ENCODE peak calls at places on chromosomes 5 and 9, in ten cellular contexts. Y is CD14-positive monocyte, O is lung, R is cardiac muscle cell, H is AG09309, L is HL-60, V is ovary, E is GM23338, A is HCT116, J is hepatocyte. Z is an unnamed sample.
A peak's percentile ranks its signal among the peaks of the same experiment; 100 is the strongest.

GRCh38 chr9:92295827-92296258 is 2.3 kb upstream of the IARS1 start:
- DNase-seq in J (peak; percentile 28), L (peak; percentile 48), E (peak; percentile 24), R (no peak), H (no peak), O (no peak), A (no peak), Y (no peak), V (no peak), Z (no peak)

GRCh38 chr9:137313956-137314560 is 12.0 kb upstream of the NRARP start:
- DNase-seq in O (no peak), Y (no peak), A (no peak), E (no peak), L (no peak), J (no peak), R (no peak), H (no peak), V (no peak), Z (no peak)

GRCh38 chr5:132424167-132424935 is 54.8 kb downstream of the SLC22A5 start:
- DNase-seq in H (no peak), A (no peak), J (peak; percentile 2), V (no peak), L (no peak), E (no peak), Y (no peak), R (no peak), O (no peak), Z (no peak)

GRCh38 chr9:136687721-136688223 is 515 bp upstream of the AGPAT2 start:
- DNase-seq in O (peak; percentile 69), V (no peak), A (no peak), Y (no peak), L (no peak), R (no peak), E (no peak), H (no peak), J (no peak), Z (no peak)

GRCh38 chr9:92561374-92562329 is 25.9 kb upstream of the ECM2 start:
- DNase-seq in E (no peak), A (no peak), H (peak; percentile 59), O (no peak), R (peak; percentile 24), L (no peak), V (no peak), Y (no peak), J (no peak), Z (no peak)

GRCh38 chr5:82365744-82366228 is 87.6 kb upstream of the RPS23 start:
- DNase-seq in V (no peak), E (no peak), R (peak; percentile 76), Y (no peak), A (peak; percentile 89), H (no peak), L (no peak), J (peak; percentile 70), O (no peak), Z (no peak)

GRCh38 chr9:801399-802071 is 40.0 kb upstream of the DMRT1 start:
- DNase-seq in A (no peak), E (no peak), H (no peak), O (no peak), J (no peak), L (no peak), R (peak; percentile 78), Y (no peak), V (no peak), Z (no peak)

GRCh38 chr5:134533115-134533815 is 7.8 kb downstream of the JADE2 start:
- DNase-seq in L (no peak), H (no peak), O (no peak), J (no peak), E (no peak), V (peak; percentile 64), A (no peak), R (peak; percentile 75), Y (no peak), Z (no peak)

GRCh38 chr9:89661956-89662717 is 57.3 kb downstream of the GADD45G start:
- DNase-seq in V (peak; percentile 99), Y (peak; percentile 80), L (peak; percentile 24), R (peak; percentile 98), J (peak; percentile 96), E (peak; percentile 94), O (peak; percentile 98), A (peak; percentile 35), H (peak; percentile 4), Z (peak; percentile 92)

GRCh38 chr5:108084105-108084504 is 297.8 kb downstream of the FBXL17 start:
- DNase-seq in Y (no peak), L (no peak), E (no peak), O (no peak), A (no peak), R (no peak), J (no peak), V (no peak), H (no peak), Z (no peak)

GRCh38 chr5:82849885-82850284 is 227.3 kb downstream of the TMEM167A start:
- DNase-seq in V (no peak), O (no peak), A (no peak), L (no peak), E (no peak), R (no peak), Y (no peak), H (no peak), J (no peak), Z (no peak)

GRCh38 chr9:118276784-118277183 is 572.6 kb downstream of the TLR4 start:
- DNase-seq in L (no peak), E (peak; percentile 31), O (no peak), H (no peak), A (no peak), R (no peak), Y (no peak), J (no peak), V (no peak), Z (no peak)

GRCh38 chr5:154784856-154785255 is 29.7 kb downstream of the LARP1 start:
- DNase-seq in Y (no peak), V (no peak), L (no peak), H (no peak), R (no peak), E (no peak), J (no peak), O (no peak), A (no peak), Z (no peak)

DNA sequence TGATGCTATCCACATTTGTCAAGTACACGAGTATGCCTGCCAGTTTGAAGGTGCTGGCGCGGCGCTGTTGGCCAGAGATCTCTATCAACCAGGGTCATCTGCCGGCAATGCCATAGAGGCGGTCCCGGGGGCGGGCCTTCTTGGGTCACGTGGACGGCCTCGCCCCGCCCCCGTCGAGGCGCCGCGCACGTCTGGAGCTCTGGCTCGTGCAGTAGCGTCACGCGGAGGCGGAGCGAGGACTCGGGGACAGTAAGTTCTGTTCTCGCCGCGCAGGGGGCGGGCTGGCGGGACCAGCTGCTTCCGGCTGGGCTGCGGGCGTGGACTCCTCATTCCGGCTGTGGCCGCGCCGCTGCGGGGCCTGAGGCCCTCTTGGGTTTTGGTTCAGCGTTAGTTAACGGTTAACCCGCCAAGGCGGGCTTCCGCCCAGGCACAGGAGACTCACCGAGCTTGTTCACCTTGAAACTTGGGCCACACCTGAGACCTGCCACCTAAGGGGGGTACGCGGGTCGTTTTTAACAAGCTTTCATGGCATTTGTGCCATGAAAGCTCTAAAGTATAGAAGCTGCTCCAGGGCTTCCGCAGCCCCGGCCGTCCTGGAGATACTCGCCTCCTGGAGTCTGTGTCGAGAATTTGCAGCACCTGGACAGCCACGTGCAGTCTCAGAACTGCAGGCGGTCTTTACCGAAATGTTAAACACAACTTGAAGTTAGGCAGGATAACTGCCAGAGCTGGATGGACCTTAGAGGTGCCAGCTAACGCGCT is at the start of gene RFESD:
- DNase-seq in Y (peak; percentile 98), L (peak; percentile 94), E (peak; percentile 98), J (peak; percentile 99), H (peak; percentile 75), R (peak; percentile 98), V (peak; percentile 97), A (peak; percentile 91), O (peak; percentile 98), Z (peak; percentile 98)
- TF ChIP-seq CTCF in Y (no peak), L (no peak), E (peak; percentile 8), J (peak; percentile 22), H (peak; percentile 13), R (no peak), V (peak; percentile 28), A (no peak), O (peak; percentile 0), Z (no peak)

DNA sequence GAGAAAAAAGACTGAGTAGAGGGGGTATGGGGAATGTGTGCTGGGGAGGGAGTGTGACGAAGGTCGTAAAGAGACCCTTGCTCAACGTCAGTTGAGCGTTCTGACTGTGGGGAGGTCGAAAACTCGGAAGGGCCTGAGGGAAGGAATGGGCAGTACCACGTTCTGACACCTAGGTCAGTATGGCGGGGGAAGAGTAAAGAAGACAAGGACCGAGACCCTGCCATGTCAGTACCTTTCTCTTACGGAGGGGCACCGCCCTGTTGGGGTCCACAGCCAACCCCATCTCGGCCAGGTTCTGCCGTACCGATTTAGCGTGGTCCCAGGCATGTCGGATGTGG is 426 bp downstream of the NOP16 start:
- DNase-seq in V (no peak), E (peak; percentile 69), L (peak; percentile 28), A (no peak), O (no peak), J (peak; percentile 40), H (no peak), Y (no peak), R (peak; percentile 32), Z (no peak)
- TF ChIP-seq CTCF in V (no peak), E (no peak), L (no peak), A (no peak), O (no peak), J (no peak), H (no peak), Y (no peak), R (no peak), Z (no peak)

GRCh38 chr5:139368613-139369012 is 14.5 kb downstream of the SLC23A1 start:
- DNase-seq in O (no peak), J (no peak), L (no peak), R (no peak), Y (no peak), E (no peak), V (no peak), H (no peak), A (no peak), Z (no peak)
- TF ChIP-seq CTCF in O (no peak), J (peak; percentile 19), L (no peak), R (no peak), Y (no peak), E (peak; percentile 34), V (no peak), H (no peak), A (peak; percentile 13), Z (peak; percentile 19)

DNA sequence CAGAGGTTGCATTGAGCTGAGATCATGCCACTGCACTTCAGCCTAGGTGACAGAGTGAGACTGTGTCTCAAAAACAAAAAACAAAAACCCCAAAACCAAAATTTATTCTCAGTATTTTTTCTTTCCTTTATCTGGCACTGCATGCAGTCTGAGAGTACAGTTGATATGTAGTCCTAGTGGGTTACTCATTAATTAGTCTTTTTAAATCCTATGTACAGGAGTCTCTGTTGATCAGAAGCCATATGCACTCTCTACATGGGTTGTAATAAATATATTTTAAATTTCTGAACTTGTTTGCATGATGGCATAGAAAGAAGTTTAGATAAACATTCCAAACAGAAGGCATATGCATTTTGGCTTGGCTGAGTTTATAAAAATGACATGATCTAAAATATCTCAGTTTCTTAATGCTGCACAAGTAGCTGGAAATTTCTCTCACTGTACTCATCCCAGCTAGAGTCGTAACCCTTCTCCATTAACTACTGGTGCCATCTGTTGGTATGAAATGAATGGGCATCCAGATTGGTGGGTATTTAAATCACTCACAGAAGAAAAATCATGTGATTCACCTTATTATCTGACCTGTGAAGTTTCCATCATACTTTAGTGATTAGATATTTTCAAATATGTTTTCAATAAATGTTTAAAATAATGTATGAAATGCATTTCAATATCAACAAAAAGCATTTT is 284.8 kb downstream of the CTNND2 start:
- DNase-seq in J (peak; percentile 41), E (peak; percentile 24), H (no peak), L (no peak), Y (no peak), O (no peak), A (no peak), V (no peak), R (no peak), Z (no peak)
- TF ChIP-seq CTCF in J (peak; percentile 59), E (peak; percentile 49), H (no peak), L (no peak), Y (no peak), O (no peak), A (no peak), V (no peak), R (no peak), Z (peak; percentile 20)

Z was measured in osteocyte.